ENCODE peak calls at places on chromosomes 12 and 14, in eight cellular contexts. U is CD8-positive, alpha-beta memory T cell; A is tibial nerve; B is stomach; I is aorta; N is kidney; H is body of pancreas; W is BE2C. P is an unnamed sample. For H3K9me3, the result is how much of the 10 kb centered on the place peaks cover.

GRCh38 chr12:123512838-123513665 is 20.5 kb downstream of the RILPL1 start:
- DNase-seq in U (no peak), A (no peak), B (no peak), I (no peak), N (no peak), H (no peak), W (peak), P (no peak)

GRCh38 chr12:28683371-28683770 is 465.7 kb upstream of the FAR2 start:
- DNase-seq in U (no peak), A (no peak), B (no peak), I (no peak), N (no peak), H (no peak), W (no peak), P (no peak)

GRCh38 chr12:19710811-19711793 is 271.8 kb downstream of the AEBP2 start:
- DNase-seq in U (no peak), A (no peak), B (no peak), I (peak), N (no peak), H (peak), W (no peak), P (no peak)

GRCh38 chr14:21510735-21511657 is at the start of gene METTL3:
- DNase-seq in U (peak), A (peak), B (peak), I (peak), N (peak), H (peak), W (peak), P (peak)

GRCh38 chr12:68042212-68042699 is 53.0 kb downstream of the IFNG-AS1 start:
- DNase-seq in U (no peak), A (no peak), B (no peak), I (no peak), N (no peak), H (no peak), W (no peak), P (no peak)

GRCh38 chr12:85280138-85280983 is at the start of gene ALX1:
- DNase-seq in U (no peak), A (no peak), B (no peak), I (peak), N (peak), H (peak), W (no peak), P (no peak)

GRCh38 chr14:86430807-86431206 is 900.9 kb downstream of the FLRT2 start:
- DNase-seq in U (no peak), A (no peak), B (no peak), I (no peak), N (no peak), H (no peak), W (no peak), P (no peak)

GRCh38 chr12:52041695-52042123 is 9.5 kb upstream of the NR4A1 start:
- DNase-seq in U (peak), A (no peak), B (peak), I (peak), N (no peak), H (peak), W (peak), P (no peak)

DNA sequence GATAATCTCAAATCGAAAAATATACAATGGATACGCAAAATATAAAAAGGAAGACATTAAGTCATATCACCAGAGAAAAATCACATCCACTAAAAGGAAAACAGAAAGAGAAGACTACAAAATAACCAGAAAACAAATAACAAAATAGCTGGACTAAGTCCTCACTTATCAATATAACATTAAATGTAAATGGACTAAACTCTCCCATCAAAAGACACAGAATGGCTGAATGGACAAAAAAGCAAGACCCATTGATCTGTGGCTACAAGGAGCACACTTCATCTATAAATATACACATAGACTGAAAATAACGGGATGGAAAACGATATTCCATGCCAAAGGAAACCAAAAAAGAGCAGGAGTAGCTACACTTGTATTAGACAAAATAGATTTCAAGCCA is 161.0 kb upstream of the PRKD1 start:
- DNase-seq in U (no peak), A (no peak), B (no peak), I (no peak), N (no peak), H (no peak), W (no peak), P (no peak)
- H3K9me3 ChIP-seq in U (under half), A (under half), B (under half), I (under half), N (under half), H (under half), W (under half), P (under half)

DNA sequence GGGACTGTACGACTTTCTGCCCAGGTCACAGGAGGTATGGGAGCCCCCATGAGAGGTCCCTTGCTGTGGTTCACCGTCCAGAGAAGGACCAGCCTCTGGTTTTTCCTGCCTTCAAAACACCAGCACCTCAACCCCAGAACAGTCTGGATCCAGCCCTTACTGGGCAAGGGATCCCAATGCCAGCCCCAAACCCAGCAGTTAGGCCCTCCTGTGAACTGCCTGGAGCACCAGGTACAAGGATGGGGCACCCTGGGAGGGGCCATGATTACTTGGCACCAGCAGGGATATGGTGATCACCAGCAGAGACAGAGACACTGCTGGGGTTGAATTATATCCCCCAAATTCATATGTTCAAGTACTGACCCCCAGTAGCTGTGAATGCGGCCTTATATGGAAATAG is 20.0 kb downstream of the ANHX start:
- DNase-seq in U (no peak), A (no peak), B (no peak), I (no peak), N (no peak), H (no peak), W (no peak), P (no peak)
- H3K9me3 ChIP-seq in U (under half), A (half or more), B (under half), I (under half), N (half or more), H (half or more), W (under half), P (under half)

GRCh38 chr12:40063424-40063823 is 42.5 kb downstream of the SLC2A13 start:
- DNase-seq in U (no peak), A (no peak), B (no peak), I (no peak), N (no peak), H (no peak), W (no peak), P (no peak)
- H3K9me3 ChIP-seq in U (under half), A (under half), B (under half), I (under half), N (under half), H (under half), W (under half), P (under half)

GRCh38 chr12:41846718-41847117 is 298.0 kb downstream of the GXYLT1 start:
- DNase-seq in U (no peak), A (no peak), B (no peak), I (no peak), N (no peak), H (no peak), W (no peak), P (no peak)
- H3K9me3 ChIP-seq in U (under half), A (under half), B (under half), I (under half), N (under half), H (under half), W (under half), P (under half)

GRCh38 chr14:97468220-97468619 is 671.0 kb downstream of the VRK1 start:
- DNase-seq in U (no peak), A (no peak), B (no peak), I (no peak), N (no peak), H (no peak), W (no peak), P (no peak)
- H3K9me3 ChIP-seq in U (under half), A (under half), B (under half), I (under half), N (under half), H (under half), W (under half), P (under half)

GRCh38 chr14:19900999-19901398 is 19.4 kb upstream of the OR4K5 start:
- DNase-seq in U (no peak), A (no peak), B (no peak), I (no peak), N (no peak), H (no peak), W (no peak), P (no peak)

GRCh38 chr14:19911114-19911513 is 9.3 kb upstream of the OR4K5 start:
- DNase-seq in U (no peak), A (no peak), B (no peak), I (no peak), N (no peak), H (no peak), W (no peak), P (no peak)

GRCh38 chr14:19902409-19902808 is 18.0 kb upstream of the OR4K5 start:
- DNase-seq in U (no peak), A (no peak), B (no peak), I (no peak), N (no peak), H (no peak), W (no peak), P (no peak)

GRCh38 chr14:19906665-19907064 is 13.7 kb upstream of the OR4K5 start:
- DNase-seq in U (no peak), A (no peak), B (no peak), I (no peak), N (no peak), H (no peak), W (no peak), P (no peak)
- H3K9me3 ChIP-seq in U (under half), A (under half), B (under half), I (under half), N (under half), H (under half), W (under half), P (under half)

GRCh38 chr12:133234971-133235370 is 706 bp downstream of the ANHX start:
- DNase-seq in U (no peak), A (no peak), B (no peak), I (no peak), N (no peak), H (no peak), W (no peak), P (no peak)

GRCh38 chr12:133235401-133236112 is at the start of gene ANHX:
- DNase-seq in U (no peak), A (no peak), B (no peak), I (no peak), N (peak), H (no peak), W (no peak), P (no peak)

GRCh38 chr12:133233993-133234564 is 1.6 kb downstream of the ANHX start:
- DNase-seq in U (no peak), A (no peak), B (no peak), I (no peak), N (peak), H (no peak), W (no peak), P (no peak)

GRCh38 chr12:133236556-133236955 is 879 bp upstream of the ANHX start:
- DNase-seq in U (no peak), A (no peak), B (no peak), I (no peak), N (no peak), H (no peak), W (no peak), P (no peak)

GRCh38 chr12:133236144-133236543 is 467 bp upstream of the ANHX start:
- DNase-seq in U (no peak), A (no peak), B (no peak), I (no peak), N (no peak), H (no peak), W (no peak), P (no peak)
- H3K9me3 ChIP-seq in U (under half), A (under half), B (under half), I (under half), N (under half), H (under half), W (under half), P (under half)

GRCh38 chr14:32814721-32815120 is 124.0 kb upstream of the NPAS3 start:
- DNase-seq in U (no peak), A (no peak), B (no peak), I (no peak), N (no peak), H (no peak), W (no peak), P (no peak)

GRCh38 chr14:32820182-32820581 is 118.5 kb upstream of the NPAS3 start:
- DNase-seq in U (no peak), A (no peak), B (no peak), I (no peak), N (no peak), H (no peak), W (no peak), P (no peak)

GRCh38 chr14:32818576-32818975 is 120.1 kb upstream of the NPAS3 start:
- DNase-seq in U (no peak), A (no peak), B (no peak), I (no peak), N (no peak), H (no peak), W (no peak), P (no peak)

GRCh38 chr14:32813401-32813800 is 125.3 kb upstream of the NPAS3 start:
- DNase-seq in U (no peak), A (no peak), B (no peak), I (no peak), N (no peak), H (no peak), W (no peak), P (no peak)

DNA sequence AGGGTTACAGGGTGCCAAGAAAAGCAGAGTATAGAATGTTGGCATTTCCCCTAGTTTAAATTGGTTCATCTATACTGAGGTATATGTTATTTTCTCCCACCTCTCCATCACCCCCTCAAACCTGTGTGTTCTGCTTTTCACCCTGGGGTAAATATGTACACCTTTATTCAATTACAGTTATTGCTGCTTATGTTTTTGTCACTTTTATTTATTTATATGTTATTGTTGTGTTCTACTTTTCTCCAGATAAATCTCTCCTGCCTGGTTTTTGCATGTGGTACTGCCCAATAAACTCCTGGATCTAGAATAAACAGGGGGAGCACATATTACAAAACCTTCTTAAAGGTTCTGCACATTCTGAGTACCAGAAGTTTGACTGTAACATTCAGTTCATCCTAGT is 122.1 kb upstream of the NPAS3 start:
- DNase-seq in U (no peak), A (no peak), B (no peak), I (no peak), N (no peak), H (no peak), W (no peak), P (no peak)
- H3K9me3 ChIP-seq in U (under half), A (under half), B (under half), I (under half), N (under half), H (under half), W (under half), P (under half)

P was measured in T-helper 17 cell.